ENCODE peak calls at places on chromosomes 13 and 19, in seven cellular contexts. Y is fibroblast of lung, Z is Calu3, O is body of pancreas, K is fibroblast of villous mesenchyme, C is neural crest cell, Q is AG10803. L is an unnamed sample.

GRCh38 chr19:39408392-39409206 is 2.0 kb downstream of the ZFP36 start:
- DNase-seq in Q (peak), O (peak), C (no peak), Y (peak), K (peak), Z (peak), L (no peak)

GRCh38 chr19:29663861-29664752 is 1.2 kb upstream of the PLEKHF1 start:
- DNase-seq in K (peak), C (no peak), Z (no peak), Q (peak), O (no peak), Y (no peak), L (no peak)

GRCh38 chr13:101323601-101324000 is 92.7 kb downstream of the NALCN start:
- DNase-seq in Y (no peak), K (no peak), Z (no peak), O (no peak), C (no peak), Q (no peak), L (no peak)

GRCh38 chr19:2495130-2495641 is 19.3 kb downstream of the GADD45B start:
- DNase-seq in O (peak), Y (peak), Z (peak), K (peak), C (no peak), Q (peak), L (peak)

GRCh38 chr19:32669205-32669785 is 5.7 kb downstream of the ANKRD27 start:
- DNase-seq in C (no peak), Q (peak), Z (no peak), K (peak), Y (no peak), O (no peak), L (no peak)

GRCh38 chr13:51817717-51818116 is 13.8 kb upstream of the DHRS12 start:
- DNase-seq in Q (no peak), O (no peak), Z (no peak), K (no peak), Y (no peak), C (no peak), L (no peak)

GRCh38 chr13:39232401-39232980 is 194.2 kb downstream of the NHLRC3 start:
- DNase-seq in K (no peak), O (no peak), Y (no peak), Q (no peak), Z (no peak), C (no peak), L (no peak)

GRCh38 chr19:56091066-56091490 is 30.0 kb downstream of the ZNF787 start:
- DNase-seq in O (no peak), Z (peak), Q (peak), Y (peak), C (no peak), K (peak), L (no peak)

GRCh38 chr13:89393758-89394157 is 1722.6 kb downstream of the SLITRK5 start:
- DNase-seq in Z (no peak), Y (no peak), C (no peak), K (no peak), O (no peak), Q (no peak), L (no peak)

GRCh38 chr13:111860161-111860560 is 206.8 kb upstream of the SOX1 start:
- DNase-seq in Y (no peak), C (no peak), K (no peak), Z (no peak), Q (no peak), O (no peak), L (no peak)

GRCh38 chr13:24107955-24108614 is 52.4 kb upstream of the SPATA13 start:
- DNase-seq in Q (no peak), Z (no peak), O (peak), C (no peak), Y (peak), K (no peak), L (no peak)

GRCh38 chr19:51099070-51099382 is 9.2 kb downstream of the CTU1 start:
- DNase-seq in Y (no peak), Z (no peak), C (no peak), Q (no peak), K (no peak), O (no peak), L (no peak)

GRCh38 chr13:103935117-103935516 is 868.9 kb upstream of the SLC10A2 start:
- DNase-seq in Y (no peak), Q (no peak), K (no peak), Z (no peak), C (no peak), O (no peak), L (no peak)

GRCh38 chr13:73938375-73939070 is 195.7 kb downstream of the KLF12 start:
- DNase-seq in O (no peak), C (no peak), Y (peak), Z (no peak), Q (peak), K (peak), L (no peak)

GRCh38 chr13:25177012-25177411 is 4.9 kb upstream of the AMER2 start:
- DNase-seq in Q (no peak), C (no peak), O (no peak), K (no peak), Y (no peak), Z (no peak), L (no peak)

GRCh38 chr13:100789481-100789880 is 114.9 kb upstream of the TMTC4 start:
- DNase-seq in Z (no peak), Y (no peak), O (peak), C (no peak), K (no peak), Q (peak), L (no peak)

GRCh38 chr13:45799451-45799850 is 52.1 kb downstream of the SIAH3 start:
- DNase-seq in Q (no peak), O (no peak), C (no peak), Y (no peak), K (no peak), Z (no peak), L (no peak)

GRCh38 chr13:26449063-26449848 is 108.2 kb upstream of the WASF3 start:
- DNase-seq in Y (no peak), C (no peak), Z (no peak), Q (peak), O (no peak), K (no peak), L (no peak)

GRCh38 chr13:51844862-51845573 is at the start of gene TMEM272:
- DNase-seq in Z (peak), O (peak), K (peak), Q (no peak), C (peak), Y (peak), L (peak)

GRCh38 chr13:109871018-109871370 is 84.6 kb upstream of the IRS2 start:
- DNase-seq in Z (no peak), K (peak), Q (peak), Y (peak), C (no peak), O (no peak), L (no peak)

GRCh38 chr13:78491978-78492377 is 111.4 kb downstream of the POU4F1 start:
- DNase-seq in O (no peak), Q (no peak), Z (no peak), C (no peak), K (no peak), Y (no peak), L (no peak)

GRCh38 chr13:33487575-33488243 is 202.2 kb upstream of the STARD13 start:
- DNase-seq in O (no peak), Z (peak), Q (peak), Y (peak), C (no peak), K (peak), L (no peak)

GRCh38 chr19:3125900-3126524 is 9.8 kb upstream of the GNA15 start:
- DNase-seq in K (peak), O (peak), Y (peak), C (peak), Z (peak), Q (peak), L (peak)

GRCh38 chr19:52600639-52601024 is 30.5 kb downstream of the ZNF701 start:
- DNase-seq in Z (no peak), Q (no peak), C (no peak), K (no peak), Y (no peak), O (no peak), L (no peak)

GRCh38 chr19:35417713-35418534 is 30.1 kb upstream of the FFAR2 start:
- DNase-seq in K (no peak), C (no peak), Z (no peak), Q (no peak), Y (no peak), O (no peak), L (no peak)

GRCh38 chr13:112067121-112067741 is at the start of gene SOX1:
- DNase-seq in K (no peak), O (no peak), Z (no peak), Y (no peak), Q (no peak), C (no peak), L (no peak)

GRCh38 chr13:33410619-33411018 is 125.1 kb upstream of the STARD13 start:
- DNase-seq in O (no peak), Y (no peak), C (no peak), K (no peak), Z (no peak), Q (no peak), L (no peak)

GRCh38 chr19:40424637-40425449 is 949 bp downstream of the SERTAD1 start:
- DNase-seq in Y (peak), O (peak), Z (no peak), C (no peak), Q (peak), K (peak), L (no peak)

GRCh38 chr13:102225892-102226291 is 176.0 kb downstream of the FGF14 start:
- DNase-seq in C (no peak), Q (no peak), O (no peak), Y (no peak), Z (no peak), K (no peak), L (no peak)

GRCh38 chr19:38707512-38708114 is 36.7 kb downstream of the CAPN12 start:
- DNase-seq in Q (no peak), O (peak), Z (peak), Y (no peak), C (no peak), K (no peak), L (no peak)

GRCh38 chr19:10454267-10454666 is 33.9 kb downstream of the PDE4A start:
- DNase-seq in C (peak), Q (no peak), K (no peak), Y (no peak), Z (no peak), O (no peak), L (no peak)

GRCh38 chr13:28413999-28414398 is 80.9 kb downstream of the FLT1 start:
- DNase-seq in Z (no peak), Q (no peak), K (no peak), O (no peak), C (no peak), Y (no peak), L (no peak)

GRCh38 chr13:28411859-28412353 is 83.0 kb downstream of the FLT1 start:
- DNase-seq in K (peak), O (no peak), Z (no peak), Y (peak), C (no peak), Q (no peak), L (no peak)

GRCh38 chr13:28421674-28422410 is 73.1 kb downstream of the FLT1 start:
- DNase-seq in O (no peak), Y (no peak), C (no peak), K (no peak), Q (no peak), Z (no peak), L (no peak)

GRCh38 chr13:28412981-28413380 is 81.9 kb downstream of the FLT1 start:
- DNase-seq in C (no peak), K (no peak), Y (no peak), Q (no peak), O (peak), Z (no peak), L (no peak)

DNA sequence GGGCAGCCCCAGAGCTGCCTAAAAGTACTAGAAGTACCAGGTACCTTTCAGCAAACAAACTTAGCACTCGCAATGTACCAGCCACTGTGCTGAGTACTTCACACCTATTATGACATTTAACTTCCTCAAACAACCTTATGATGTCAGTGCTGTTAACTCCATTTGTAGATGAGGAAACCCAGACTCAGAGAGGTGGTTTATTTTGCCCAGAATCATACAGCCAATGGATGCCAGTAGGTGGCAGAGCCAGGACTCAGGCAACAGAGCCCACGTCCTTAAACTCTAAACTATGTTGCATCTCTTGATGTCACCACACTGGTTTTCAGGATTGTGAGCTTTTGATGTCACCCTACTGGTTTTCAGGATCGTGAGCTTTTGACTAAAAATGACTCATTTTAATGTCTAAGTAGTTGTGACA is 78.9 kb downstream of the FLT1 start:
- DNase-seq in Z (no peak), O (no peak), Y (no peak), K (no peak), C (no peak), Q (no peak), L (no peak)
- TF ChIP-seq CTCF in Z (no peak), O (no peak), Y (no peak), K (no peak), C (no peak), Q (no peak), L (no peak)

GRCh38 chr19:8251025-8251472 is 41.9 kb downstream of the CERS4 start:
- DNase-seq in Z (peak), O (peak), Y (peak), K (peak), Q (peak), C (no peak), L (no peak)
- TF ChIP-seq CTCF in Z (no peak), O (no peak), Y (no peak), K (no peak), Q (no peak), C (no peak), L (no peak)

GRCh38 chr19:49530708-49531107 is 2.9 kb downstream of the RCN3 start:
- DNase-seq in Q (no peak), Y (no peak), O (no peak), K (no peak), Z (no peak), C (no peak), L (no peak)

GRCh38 chr19:49538643-49539042 is 10.8 kb downstream of the RCN3 start:
- DNase-seq in Z (no peak), C (no peak), K (no peak), O (no peak), Q (no peak), Y (no peak), L (no peak)

GRCh38 chr19:49534632-49535385 is 7.0 kb downstream of the RCN3 start:
- DNase-seq in O (no peak), Y (no peak), K (no peak), C (no peak), Z (no peak), Q (no peak), L (no peak)

GRCh38 chr19:49536921-49537462 is 9.2 kb downstream of the RCN3 start:
- DNase-seq in Z (no peak), Y (no peak), O (no peak), K (no peak), C (no peak), Q (no peak), L (no peak)

GRCh38 chr19:49533551-49534488 is 6.0 kb downstream of the RCN3 start:
- DNase-seq in Y (peak), O (peak), Z (peak), K (peak), C (peak), Q (peak), L (peak)
- TF ChIP-seq CTCF in Y (no peak), O (peak), Z (peak), K (peak), C (peak), Q (no peak), L (no peak)

GRCh38 chr13:98289339-98289935 is 112.4 kb upstream of the RNF113B start:
- DNase-seq in Z (no peak), Q (no peak), C (no peak), K (no peak), O (no peak), Y (no peak), L (no peak)
- TF ChIP-seq CTCF in Z (no peak), Q (no peak), C (no peak), K (no peak), O (no peak), Y (no peak), L (no peak)

DNA sequence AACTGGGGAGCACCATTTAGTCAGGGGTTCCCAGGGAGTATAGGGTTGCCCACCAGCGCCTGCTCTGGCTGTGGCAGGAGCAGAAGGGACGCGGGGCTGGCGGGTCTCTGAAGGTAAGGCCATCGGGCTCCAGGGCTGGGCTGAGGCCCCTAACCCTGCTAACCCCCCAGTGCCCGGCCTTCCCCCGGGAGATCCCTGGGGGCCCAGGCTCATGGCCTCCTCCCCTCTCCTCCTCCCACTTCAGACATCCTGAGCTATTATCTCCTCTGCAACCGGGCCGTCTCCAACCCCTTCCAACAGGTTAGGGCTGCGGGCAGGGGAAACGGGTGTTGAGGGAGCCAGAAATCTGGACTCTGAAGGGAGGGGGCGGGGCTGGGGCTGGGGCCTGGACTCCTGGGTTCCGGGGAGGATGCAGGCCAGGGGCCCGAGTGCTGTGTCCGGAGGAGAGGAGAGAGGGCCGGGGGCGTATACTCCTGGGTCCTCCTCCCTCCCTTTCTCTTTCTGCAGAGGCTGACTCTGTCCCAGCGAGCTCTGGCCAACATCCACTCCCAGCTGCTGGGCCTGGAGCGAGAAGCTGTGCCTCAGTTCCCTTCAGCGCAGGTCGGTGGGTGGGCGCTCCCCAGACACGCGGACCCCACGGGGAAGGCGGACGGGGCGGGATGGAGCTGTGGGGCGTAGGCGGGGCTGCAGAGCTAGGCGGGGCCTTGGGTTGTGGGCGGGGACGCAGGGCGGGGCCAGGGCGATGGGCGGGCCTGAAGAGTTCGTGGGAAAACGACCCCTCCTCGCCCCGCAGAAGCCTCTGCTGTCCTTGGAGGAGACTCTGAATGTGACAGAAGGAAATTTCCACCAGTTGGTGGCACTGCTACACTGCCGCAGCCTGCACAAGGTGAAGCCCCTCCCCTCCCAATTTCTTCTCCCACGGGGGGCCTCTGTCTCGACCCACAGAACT is 15.3 kb downstream of the TTYH1 start:
- DNase-seq in O (peak), K (peak), C (peak), Z (peak), Q (no peak), Y (peak), L (no peak)
- TF ChIP-seq CTCF in O (peak), K (peak), C (peak), Z (peak), Q (peak), Y (no peak), L (no peak)

GRCh38 chr19:49916839-49917733 is 11.9 kb upstream of the ATF5 start:
- DNase-seq in C (no peak), Y (no peak), Z (no peak), O (no peak), K (no peak), Q (no peak), L (no peak)

GRCh38 chr19:49918089-49918488 is 10.9 kb upstream of the ATF5 start:
- DNase-seq in Q (no peak), C (no peak), O (no peak), K (no peak), Z (no peak), Y (no peak), L (no peak)

GRCh38 chr19:49913720-49914119 is 15.3 kb upstream of the ATF5 start:
- DNase-seq in K (no peak), Q (no peak), Y (no peak), C (no peak), O (no peak), Z (no peak), L (no peak)

GRCh38 chr19:49912965-49913685 is 15.9 kb upstream of the ATF5 start:
- DNase-seq in O (no peak), C (no peak), K (peak), Z (no peak), Q (no peak), Y (no peak), L (no peak)

GRCh38 chr19:49915271-49915670 is 13.7 kb upstream of the ATF5 start:
- DNase-seq in K (no peak), Y (no peak), C (no peak), Z (no peak), O (no peak), Q (no peak), L (no peak)
- TF ChIP-seq CTCF in K (no peak), Y (no peak), C (no peak), Z (no peak), O (no peak), Q (peak), L (no peak)

DNA sequence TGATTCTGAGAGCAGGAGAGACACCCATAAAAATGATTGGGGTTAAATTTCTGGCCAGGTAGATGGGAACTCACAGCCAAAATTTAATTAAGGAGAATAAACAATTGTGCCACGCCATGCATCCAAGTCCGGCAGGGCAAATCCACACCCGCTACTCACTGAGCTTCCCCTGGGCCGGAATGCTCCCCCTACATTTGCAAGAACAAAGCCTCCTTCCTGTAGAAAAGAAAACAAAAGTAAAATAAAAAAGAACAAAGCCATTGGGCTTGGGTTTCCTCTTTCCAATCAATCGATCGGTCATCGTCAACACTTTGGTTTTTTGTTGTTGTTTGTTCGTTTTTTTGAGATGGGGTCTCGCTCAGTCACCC is 30.2 kb upstream of the TFDP1 start:
- DNase-seq in Q (no peak), Y (no peak), Z (no peak), O (no peak), C (no peak), K (no peak), L (no peak)
- TF ChIP-seq CTCF in Q (no peak), Y (no peak), Z (no peak), O (no peak), C (no peak), K (no peak), L (no peak)